ENCODE peak calls at places on chromosomes 7 and 10, in ten cellular contexts. M is SK-N-MC, F is Panc1, O is HCT116, R is sigmoid colon, X is GM12878, G is GM23338, H is HepG2, T is suprapubic skin, B is stomach. W is an unnamed sample.
A peak's percentile ranks its signal among the peaks of the same experiment; 100 is the strongest.

GRCh38 chr7:151366141-151366871 is 24.7 kb downstream of the NUB1 start:
- DNase-seq in O (no peak), B (no peak), R (peak; percentile 43), M (no peak), X (no peak), H (no peak), F (no peak), G (no peak), T (no peak), W (no peak)

GRCh38 chr7:78055160-78055559 is 256.6 kb downstream of the PHTF2 start:
- DNase-seq in T (no peak), B (no peak), M (no peak), F (no peak), H (no peak), G (no peak), O (no peak), X (no peak), R (no peak), W (no peak)

GRCh38 chr7:106548491-106548890 is 112.5 kb downstream of the CCDC71L start:
- DNase-seq in X (no peak), G (no peak), B (no peak), M (no peak), R (no peak), O (no peak), H (no peak), F (no peak), T (no peak), W (no peak)

GRCh38 chr7:36165059-36165458 is 12.0 kb downstream of the EEPD1 start:
- DNase-seq in M (no peak), G (no peak), X (no peak), O (no peak), R (no peak), H (peak; percentile 96), F (no peak), B (no peak), T (no peak), W (peak; percentile 52)

GRCh38 chr7:43878867-43879266 is 9.6 kb upstream of the MRPS24 start:
- DNase-seq in O (no peak), X (no peak), H (no peak), R (no peak), T (no peak), F (no peak), M (no peak), B (no peak), G (no peak), W (no peak)

GRCh38 chr10:70662362-70663220 is 9.7 kb upstream of the ADAMTS14 start:
- DNase-seq in T (no peak), G (no peak), H (no peak), X (no peak), R (peak; percentile 62), B (no peak), O (no peak), F (no peak), M (no peak), W (no peak)

GRCh38 chr10:132306951-132307751 is 599 bp downstream of the STK32C start:
- DNase-seq in B (peak; percentile 71), F (no peak), H (peak; percentile 57), R (peak; percentile 70), T (peak; percentile 84), O (no peak), G (peak; percentile 70), X (no peak), M (no peak), W (no peak)

GRCh38 chr7:30846378-30846777 is 65.3 kb upstream of the AQP1 start:
- DNase-seq in H (no peak), G (no peak), X (no peak), B (peak; percentile 61), R (no peak), F (no peak), M (no peak), O (no peak), T (no peak), W (no peak)

GRCh38 chr7:1531263-1531978 is 919 bp downstream of the MAFK start:
- DNase-seq in R (peak; percentile 79), H (no peak), O (no peak), F (no peak), X (no peak), B (peak; percentile 42), T (peak; percentile 83), G (no peak), M (no peak), W (peak; percentile 38)

GRCh38 chr7:157278791-157279678 is 57.8 kb upstream of the DNAJB6 start:
- DNase-seq in O (no peak), R (peak; percentile 78), M (no peak), B (peak; percentile 64), F (no peak), T (peak; percentile 78), H (no peak), G (peak; percentile 68), X (no peak), W (no peak)

GRCh38 chr10:132158122-132158741 is 28.5 kb upstream of the DPYSL4 start:
- DNase-seq in F (no peak), R (no peak), M (no peak), X (no peak), B (no peak), T (no peak), O (peak; percentile 15), G (peak; percentile 54), H (no peak), W (no peak)

GRCh38 chr10:77160679-77161078 is 476.9 kb downstream of the KCNMA1 start:
- DNase-seq in R (no peak), H (no peak), B (no peak), F (peak; percentile 94), T (no peak), M (no peak), G (no peak), O (no peak), X (no peak), W (no peak)

GRCh38 chr7:17370901-17371550 is 72.6 kb downstream of the AHR start:
- DNase-seq in M (no peak), H (no peak), F (peak; percentile 50), X (no peak), G (no peak), B (no peak), T (no peak), O (no peak), R (no peak), W (no peak)

GRCh38 chr7:5689118-5689517 is 92.3 kb downstream of the RNF216 start:
- DNase-seq in H (no peak), R (no peak), T (no peak), B (no peak), G (no peak), M (no peak), F (no peak), X (no peak), O (no peak), W (no peak)

GRCh38 chr7:47186316-47186715 is 395.6 kb downstream of the TNS3 start:
- DNase-seq in X (peak; percentile 25), M (no peak), H (no peak), O (no peak), F (no peak), G (no peak), T (no peak), R (no peak), B (no peak), W (no peak)

GRCh38 chr7:47185839-47186238 is 396.1 kb downstream of the TNS3 start:
- DNase-seq in T (no peak), X (no peak), H (no peak), M (no peak), F (no peak), R (no peak), B (no peak), G (no peak), O (no peak), W (no peak)

GRCh38 chr7:47185193-47185592 is 396.7 kb downstream of the TNS3 start:
- DNase-seq in T (no peak), X (no peak), F (no peak), G (no peak), R (no peak), B (no peak), M (no peak), H (no peak), O (no peak), W (no peak)

GRCh38 chr7:47181609-47182264 is 400.2 kb downstream of the TNS3 start:
- DNase-seq in G (no peak), R (no peak), T (no peak), X (no peak), O (no peak), H (no peak), F (no peak), B (peak; percentile 59), M (no peak), W (no peak)

DNA sequence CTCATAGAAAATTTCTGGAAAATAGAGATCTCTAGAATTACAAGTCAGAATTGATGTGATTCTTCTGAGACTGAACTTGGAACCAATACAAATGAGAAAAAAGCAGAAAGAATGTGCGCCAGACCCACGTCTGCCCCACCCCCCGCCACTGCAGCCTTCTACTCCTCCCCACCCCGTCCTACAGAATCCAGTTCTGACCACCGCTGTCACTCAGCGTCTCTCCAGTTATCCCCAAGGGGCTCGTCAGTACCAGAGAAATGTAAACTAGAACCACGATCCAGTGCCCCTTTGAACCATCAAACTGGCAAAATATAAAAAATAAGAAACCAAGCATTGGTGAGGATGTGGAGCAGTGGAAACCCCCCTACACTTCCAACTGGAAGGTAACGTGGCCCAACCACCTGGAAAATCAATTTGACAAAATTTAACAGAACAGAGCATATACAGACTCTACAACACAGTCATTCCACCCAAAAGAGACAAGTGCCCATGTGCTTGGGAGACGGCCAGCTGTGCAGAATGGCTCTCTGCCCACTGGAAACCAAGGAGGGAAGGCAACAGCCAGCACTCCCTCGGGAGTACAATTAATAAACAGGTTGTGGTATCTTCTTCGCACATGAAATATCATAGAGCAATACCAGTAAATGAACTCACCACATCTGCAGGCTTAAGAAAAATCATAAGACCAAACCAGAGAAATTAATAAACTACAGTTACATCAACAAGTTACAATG is 397.8 kb downstream of the TNS3 start:
- DNase-seq in B (no peak), X (no peak), O (no peak), M (no peak), T (no peak), H (no peak), R (no peak), F (no peak), G (no peak), W (no peak)
- H3K4me3 ChIP-seq in B (no peak overlapping the region), X (no peak overlapping the region), O (no peak overlapping the region), M (no peak overlapping the region), T (no peak overlapping the region), H (no peak overlapping the region), R (no peak overlapping the region), F (no peak overlapping the region), G (no peak overlapping the region), W (no peak overlapping the region)

GRCh38 chr7:146606628-146607027 is 490.0 kb downstream of the CNTNAP2 start:
- DNase-seq in G (no peak), F (no peak), M (no peak), R (no peak), B (no peak), T (no peak), X (no peak), H (no peak), O (no peak), W (no peak)
- TF ChIP-seq POLR2AphosphoS5 in G (no peak), F (no peak), M (no peak), R (no peak), B (no peak), T (no peak), X (no peak), H (no peak), O (no peak), W (no peak)

GRCh38 chr10:29791773-29792172 is 157.0 kb upstream of the SVIL start:
- DNase-seq in G (no peak), R (no peak), H (no peak), B (no peak), X (no peak), T (no peak), O (no peak), M (no peak), F (no peak), W (no peak)
- H3K4me3 ChIP-seq in G (no peak overlapping the region), R (no peak overlapping the region), H (no peak overlapping the region), B (no peak overlapping the region), X (no peak overlapping the region), T (no peak overlapping the region), O (no peak overlapping the region), M (no peak overlapping the region), F (no peak overlapping the region), W (no peak overlapping the region)

GRCh38 chr7:114761973-114762372 is 159.9 kb upstream of the MDFIC start:
- DNase-seq in T (no peak), R (no peak), X (no peak), B (no peak), G (no peak), O (no peak), H (no peak), F (no peak), M (no peak), W (no peak)
- TF ChIP-seq POLR2AphosphoS5 in T (no peak), R (no peak), X (no peak), B (no peak), G (no peak), O (no peak), H (no peak), F (no peak), M (no peak), W (no peak)